ENCODE peak calls at places on chromosomes 16 and 17, in four cellular contexts. G is adrenal gland, X is NCI-H1436, Y is skeletal muscle cell. P is an unnamed sample.

GRCh38 chr16:71645450-71645849 is 19.5 kb downstream of the MARVELD3 start:
- DNase-seq in Y (peak), X (no peak), G (no peak), P (peak)

GRCh38 chr17:1989135-1989534 is 36.0 kb downstream of the RTN4RL1 start:
- DNase-seq in G (peak), X (no peak), Y (peak), P (peak)

GRCh38 chr17:51590071-51590470 is 329.7 kb downstream of the UTP18 start:
- DNase-seq in Y (no peak), X (peak), G (no peak), P (no peak)

GRCh38 chr16:65069090-65069489 is 52.8 kb downstream of the CDH11 start:
- DNase-seq in X (no peak), Y (peak), G (no peak), P (peak)

GRCh38 chr16:85746431-85747227 is 4.3 kb downstream of the C16orf74 start:
- DNase-seq in X (no peak), G (no peak), Y (peak), P (no peak)

GRCh38 chr16:67199011-67199807 is at the start of gene ELMO3:
- DNase-seq in X (peak), Y (no peak), G (no peak), P (no peak)

GRCh38 chr17:19713462-19713861 is 2.9 kb downstream of the SLC47A2 start:
- DNase-seq in G (no peak), X (no peak), Y (no peak), P (no peak)

GRCh38 chr16:12802661-12803060 is 1.0 kb downstream of the CPPED1 start:
- DNase-seq in X (no peak), G (no peak), Y (no peak), P (no peak)

GRCh38 chr17:38713456-38713855 is 8.4 kb downstream of the MLLT6 start:
- DNase-seq in X (no peak), Y (no peak), G (no peak), P (no peak)

GRCh38 chr16:64184156-64184555 is 937.7 kb downstream of the CDH11 start:
- DNase-seq in G (no peak), X (no peak), Y (peak), P (peak)

GRCh38 chr17:80028030-80028429 is 7.6 kb downstream of the TBC1D16 start:
- DNase-seq in X (no peak), G (no peak), Y (no peak), P (no peak)

GRCh38 chr16:58038219-58038641 is 12.7 kb downstream of the MMP15 start:
- DNase-seq in X (no peak), G (no peak), Y (no peak), P (no peak)

GRCh38 chr17:44363613-44364159 is at the start of gene FAM171A2:
- DNase-seq in G (no peak), X (peak), Y (no peak), P (peak)

GRCh38 chr16:25699069-25699468 is 7.3 kb downstream of the HS3ST4 start:
- DNase-seq in G (no peak), X (no peak), Y (no peak), P (no peak)

GRCh38 chr16:2512920-2513404 is 790 bp upstream of the ATP6V0C start:
- DNase-seq in X (peak), G (no peak), Y (no peak), P (no peak)

GRCh38 chr16:73012341-73012740 is 35.6 kb downstream of the ZFHX3 start:
- DNase-seq in X (no peak), G (no peak), Y (no peak), P (no peak)

GRCh38 chr17:1109606-1110523 is 69.9 kb downstream of the ABR start:
- DNase-seq in G (no peak), Y (no peak), X (no peak), P (peak)

GRCh38 chr17:43006639-43007551 is at the start of gene IFI35:
- DNase-seq in Y (peak), G (peak), X (peak), P (peak)

GRCh38 chr17:17675416-17675815 is 5.8 kb upstream of the RAI1 start:
- DNase-seq in G (no peak), Y (no peak), X (no peak), P (no peak)

GRCh38 chr16:69747115-69747514 is 7.6 kb downstream of the NOB1 start:
- DNase-seq in X (no peak), Y (no peak), G (peak), P (no peak)

GRCh38 chr16:1776672-1776955 is 3.7 kb upstream of the MRPS34 start:
- DNase-seq in G (no peak), X (no peak), Y (no peak), P (no peak)

GRCh38 chr17:11898526-11899235 is 98.6 kb downstream of the ZNF18 start:
- DNase-seq in X (no peak), G (no peak), Y (no peak), P (no peak)

GRCh38 chr16:55126456-55126855 is 195.8 kb downstream of the IRX5 start:
- DNase-seq in G (no peak), Y (no peak), X (no peak), P (no peak)

GRCh38 chr17:17236295-17237025 is 508 bp downstream of the FLCN start:
- DNase-seq in X (peak), Y (no peak), G (no peak), P (peak)

GRCh38 chr17:1522626-1523025 is 6.2 kb upstream of the INPP5K start:
- DNase-seq in X (no peak), G (no peak), Y (no peak), P (no peak)

GRCh38 chr16:67967183-67967955 is 1.1 kb downstream of the SLC12A4 start:
- DNase-seq in G (no peak), X (no peak), Y (no peak), P (peak)

GRCh38 chr17:57639381-57639780 is 105.7 kb downstream of the CCDC182 start:
- DNase-seq in X (no peak), Y (no peak), G (no peak), P (no peak)

GRCh38 chr16:2082171-2082982 is 34.6 kb downstream of the TSC2 start:
- DNase-seq in Y (no peak), G (peak), X (no peak), P (peak)

GRCh38 chr17:58318627-58319180 is 9.9 kb downstream of the TSPOAP1 start:
- DNase-seq in Y (no peak), G (no peak), X (no peak), P (no peak)

GRCh38 chr17:75124041-75124818 is 7.3 kb downstream of the NT5C start:
- DNase-seq in Y (no peak), G (peak), X (peak), P (peak)

GRCh38 chr17:61394630-61395408 is 4.8 kb upstream of the TBX2 start:
- DNase-seq in X (no peak), Y (no peak), G (no peak), P (no peak)

GRCh38 chr16:67533024-67533560 is 4.5 kb downstream of the RIPOR1 start:
- DNase-seq in G (no peak), Y (no peak), X (no peak), P (no peak)